ENCODE peak calls at places on chromosomes 12 and 14, in five cellular contexts. L, T, S, A and J are unnamed samples.

GRCh38 chr14:93015039-93015438 is 92.1 kb downstream of the CHGA start:
- DNase-seq in L (no peak), T (no peak), S (no peak), A (no peak), J (no peak)

GRCh38 chr12:122614839-122615238 is 87.8 kb downstream of the KNTC1 start:
- DNase-seq in L (no peak), T (peak; percentile 3), S (no peak), A (no peak), J (no peak)

GRCh38 chr14:88834883-88835431 is 10.5 kb downstream of the TTC8 start:
- DNase-seq in L (no peak), T (peak; percentile 79), S (no peak), A (no peak), J (no peak)

GRCh38 chr14:100323942-100324307 is 786 bp downstream of the SLC25A47 start:
- DNase-seq in L (no peak), T (no peak), S (no peak), A (no peak), J (no peak)

GRCh38 chr12:31682136-31682962 is 22.9 kb downstream of the ETFBKMT start:
- DNase-seq in L (peak; percentile 47), T (peak; percentile 73), S (peak; percentile 50), A (no peak), J (no peak)

GRCh38 chr14:36363704-36364103 is 43.3 kb upstream of the MBIP start:
- DNase-seq in L (no peak), T (no peak), S (no peak), A (no peak), J (no peak)

GRCh38 chr12:124020398-124021024 is 47.5 kb downstream of the ZNF664 start:
- DNase-seq in L (no peak), T (no peak), S (no peak), A (no peak), J (no peak)

GRCh38 chr12:59086124-59086523 is 165.8 kb upstream of the LRIG3 start:
- DNase-seq in L (no peak), T (no peak), S (no peak), A (no peak), J (no peak)

GRCh38 chr12:9648701-9649531 is 20.6 kb upstream of the CLEC2D start:
- DNase-seq in L (no peak), T (no peak), S (no peak), A (no peak), J (no peak)

GRCh38 chr12:113040722-113041168 is 15.8 kb upstream of the DTX1 start:
- DNase-seq in L (no peak), T (peak; percentile 46), S (peak; percentile 37), A (peak; percentile 76), J (no peak)

GRCh38 chr14:32677381-32677780 is 261.3 kb upstream of the NPAS3 start:
- DNase-seq in L (no peak), T (no peak), S (no peak), A (no peak), J (no peak)

GRCh38 chr14:65866422-65866821 is 453.9 kb downstream of the FUT8 start:
- DNase-seq in L (no peak), T (no peak), S (no peak), A (no peak), J (no peak)

GRCh38 chr12:123131291-123131831 is 19.5 kb downstream of the PITPNM2 start:
- DNase-seq in L (no peak), T (no peak), S (no peak), A (no peak), J (no peak)

GRCh38 chr14:85558505-85558904 is 28.6 kb downstream of the FLRT2 start:
- DNase-seq in L (no peak), T (no peak), S (no peak), A (no peak), J (no peak)

GRCh38 chr12:120181991-120182631 is 12.4 kb downstream of the GCN1 start:
- DNase-seq in L (no peak), T (peak; percentile 40), S (no peak), A (peak; percentile 56), J (no peak)

GRCh38 chr12:65123435-65124063 is 2.4 kb upstream of the WIF1 start:
- DNase-seq in L (no peak), T (peak; percentile 22), S (no peak), A (no peak), J (no peak)

GRCh38 chr14:50001999-50002925 is 109.4 kb downstream of the ARF6 start:
- DNase-seq in L (no peak), T (no peak), S (no peak), A (peak; percentile 19), J (no peak)

GRCh38 chr14:79278286-79278797 is 933.0 kb downstream of the DIO2 start:
- DNase-seq in L (no peak), T (no peak), S (no peak), A (no peak), J (no peak)
- TF ChIP-seq CTCF in L (no peak), T (no peak), S (no peak), A (no peak), J (no peak)

DNA sequence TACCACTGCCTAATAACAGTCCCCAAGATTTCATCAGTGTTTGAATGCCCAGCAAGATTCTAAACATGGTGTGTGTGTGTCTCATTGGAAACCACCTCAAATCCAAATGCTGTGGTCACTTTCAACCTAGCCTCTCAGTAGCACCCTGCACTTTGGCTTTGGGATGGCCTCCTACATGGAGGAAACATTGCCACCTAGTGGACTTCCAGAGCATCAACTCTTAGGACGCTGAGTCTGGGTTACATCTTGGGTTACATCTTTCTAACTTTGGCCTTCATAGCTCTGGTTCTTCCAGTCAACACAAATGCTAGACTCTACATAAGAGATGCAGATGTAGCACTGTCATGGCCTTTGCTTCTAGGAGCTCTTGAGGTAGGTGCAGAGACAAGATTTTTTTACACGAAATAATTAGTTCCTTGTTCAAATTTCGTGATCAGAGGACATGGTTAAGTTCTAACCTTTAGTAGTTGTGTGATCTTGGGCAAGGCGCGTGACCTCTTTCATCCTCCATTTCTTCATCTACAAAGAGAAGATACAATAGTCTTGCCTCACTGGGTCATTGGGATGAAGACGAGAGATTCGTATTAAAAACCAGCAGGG is 113.5 kb upstream of the VASH1 start:
- DNase-seq in L (peak; percentile 12), T (peak; percentile 46), S (no peak), A (no peak), J (no peak)
- TF ChIP-seq CTCF in L (peak; percentile 79), T (peak; percentile 91), S (peak; percentile 83), A (peak; percentile 82), J (peak; percentile 80)

DNA sequence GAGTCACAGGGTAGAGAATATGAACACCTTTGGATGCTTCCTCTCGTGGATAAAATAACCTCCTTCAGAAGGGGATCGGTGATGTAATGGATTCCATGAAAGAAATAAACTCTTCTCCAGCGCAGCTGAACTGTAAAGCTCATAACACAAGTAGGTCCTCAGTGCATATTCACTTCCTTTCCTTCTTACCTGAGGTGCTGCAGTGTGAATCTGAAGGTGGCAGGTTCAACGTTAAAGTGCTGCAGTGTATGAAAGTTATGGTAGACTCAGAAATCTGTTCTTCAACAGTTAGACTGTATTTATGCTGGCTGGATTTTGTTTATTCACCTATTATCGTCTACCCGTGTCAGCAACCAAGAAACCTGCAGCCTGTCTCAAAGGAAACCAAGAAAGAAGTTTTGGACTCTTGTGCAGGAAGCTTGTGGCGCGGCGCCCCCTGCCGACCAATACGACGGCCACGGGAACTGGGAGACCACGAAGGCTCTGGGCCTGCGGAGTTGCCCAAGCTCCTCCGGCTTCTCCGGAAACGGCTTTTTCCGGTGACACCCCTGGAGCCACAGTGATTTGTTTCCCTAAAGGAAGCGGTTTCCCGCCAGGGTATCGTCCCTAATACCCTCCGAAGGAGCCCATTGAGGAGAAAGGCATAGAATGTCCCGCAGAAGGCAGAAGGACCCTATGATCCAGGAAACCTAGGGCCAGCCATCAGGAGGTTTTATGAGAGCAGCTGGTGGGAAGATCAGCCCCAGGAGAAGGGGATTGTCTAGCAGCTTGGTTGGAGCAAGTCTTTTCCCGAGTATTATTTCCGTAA is 17.6 kb upstream of the RNASE3 start:
- DNase-seq in L (peak; percentile 63), T (peak; percentile 43), S (peak; percentile 86), A (peak; percentile 83), J (peak; percentile 87)
- TF ChIP-seq CTCF in L (peak; percentile 89), T (peak; percentile 87), S (peak; percentile 83), A (peak; percentile 70), J (peak; percentile 68)

DNA sequence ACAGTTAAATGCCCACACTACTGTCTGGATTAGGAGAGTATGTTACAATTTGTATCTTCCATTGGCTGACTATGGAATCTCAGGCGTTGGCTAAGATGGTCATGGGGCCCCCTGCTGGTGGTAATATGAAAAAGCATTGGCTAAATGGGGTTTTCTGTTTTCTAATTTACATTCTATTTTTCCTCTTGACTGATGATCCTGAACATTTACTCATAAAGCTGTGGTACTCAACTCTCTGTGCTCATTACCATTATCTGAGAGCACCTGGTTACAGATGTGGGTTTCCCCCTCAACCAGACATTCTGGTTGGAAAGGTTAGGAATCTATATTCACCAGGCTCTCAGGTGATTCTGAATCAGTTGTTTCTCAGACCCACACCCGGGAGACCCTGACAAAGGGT is 64.8 kb downstream of the WSCD2 start:
- DNase-seq in L (no peak), T (no peak), S (peak; percentile 8), A (no peak), J (no peak)
- TF ChIP-seq CTCF in L (peak; percentile 81), T (peak; percentile 74), S (peak; percentile 69), A (peak; percentile 49), J (peak; percentile 56)

GRCh38 chr12:1716215-1716862 is 25.5 kb downstream of the ADIPOR2 start:
- DNase-seq in L (no peak), T (no peak), S (no peak), A (no peak), J (no peak)

GRCh38 chr12:1720494-1720893 is 29.6 kb downstream of the ADIPOR2 start:
- DNase-seq in L (no peak), T (no peak), S (no peak), A (no peak), J (no peak)

GRCh38 chr12:1719139-1719538 is 28.3 kb downstream of the ADIPOR2 start:
- DNase-seq in L (no peak), T (no peak), S (no peak), A (no peak), J (no peak)

DNA sequence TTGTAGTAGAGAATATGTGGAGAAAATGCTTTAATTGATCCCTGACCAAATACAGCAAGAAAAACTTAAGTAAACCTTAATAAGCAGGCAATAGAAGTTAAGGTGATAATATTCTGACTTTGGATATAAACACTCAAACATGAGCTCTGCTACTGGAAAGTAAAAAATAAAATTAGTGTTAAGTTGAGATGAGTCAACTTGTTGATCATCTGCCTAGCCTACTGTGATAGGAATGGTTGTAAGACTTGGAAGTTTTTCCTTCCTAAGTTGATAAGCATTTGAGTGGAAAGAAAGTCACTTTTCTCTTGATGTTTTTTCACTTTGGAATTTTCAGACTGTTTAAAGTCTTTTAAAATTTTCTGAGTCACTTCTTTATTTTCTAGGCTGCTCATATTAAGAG is 26.0 kb downstream of the ADIPOR2 start:
- DNase-seq in L (no peak), T (no peak), S (no peak), A (no peak), J (no peak)
- TF ChIP-seq CTCF in L (no peak), T (no peak), S (no peak), A (no peak), J (no peak)